ENCODE peak calls at places on chromosomes 1 and 21, in ten cellular contexts. One of them, this sample, is unnamed.
A peak's percentile ranks its signal among the peaks of the same experiment; 100 is the strongest.

GRCh38 chr1:17687125-17687524 is 68.0 kb upstream of the ACTL8 start:
- DNase-seq in right atrium auricular region: no peak
- DNase-seq in SK-N-SH: no peak
- DNase-seq in heart left ventricle: no peak
- DNase-seq in lower lobe of right lung: no peak
- DNase-seq in body of pancreas: no peak
- DNase-seq in heart right ventricle: no peak
- DNase-seq in IMR-90: peak; percentile 48
- DNase-seq in ovary: no peak
- DNase-seq in cardiac muscle cell: peak; percentile 18
- DNase-seq in this sample: no peak

GRCh38 chr1:42873670-42874069 is 27.3 kb downstream of the ZNF691 start:
- DNase-seq in right atrium auricular region: no peak
- DNase-seq in SK-N-SH: no peak
- DNase-seq in heart left ventricle: no peak
- DNase-seq in lower lobe of right lung: no peak
- DNase-seq in body of pancreas: no peak
- DNase-seq in heart right ventricle: no peak
- DNase-seq in IMR-90: no peak
- DNase-seq in ovary: no peak
- DNase-seq in cardiac muscle cell: no peak
- DNase-seq in this sample: no peak

GRCh38 chr21:44259082-44259705 is 2.5 kb downstream of the DNMT3L start:
- DNase-seq in right atrium auricular region: no peak
- DNase-seq in SK-N-SH: no peak
- DNase-seq in heart left ventricle: no peak
- DNase-seq in lower lobe of right lung: no peak
- DNase-seq in body of pancreas: no peak
- DNase-seq in heart right ventricle: no peak
- DNase-seq in IMR-90: peak; percentile 37
- DNase-seq in ovary: no peak
- DNase-seq in cardiac muscle cell: peak; percentile 51
- DNase-seq in this sample: no peak

GRCh38 chr21:39885119-39885848 is 18.0 kb downstream of the PCP4 start:
- DNase-seq in right atrium auricular region: no peak
- DNase-seq in SK-N-SH: peak; percentile 8
- DNase-seq in heart left ventricle: peak; percentile 76
- DNase-seq in lower lobe of right lung: no peak
- DNase-seq in body of pancreas: peak; percentile 38
- DNase-seq in heart right ventricle: peak; percentile 46
- DNase-seq in IMR-90: no peak
- DNase-seq in ovary: no peak
- DNase-seq in cardiac muscle cell: no peak
- DNase-seq in this sample: no peak

GRCh38 chr1:14668448-14669029 is 70.1 kb downstream of the KAZN start:
- DNase-seq in right atrium auricular region: no peak
- DNase-seq in SK-N-SH: no peak
- DNase-seq in heart left ventricle: no peak
- DNase-seq in lower lobe of right lung: no peak
- DNase-seq in body of pancreas: no peak
- DNase-seq in heart right ventricle: no peak
- DNase-seq in IMR-90: no peak
- DNase-seq in ovary: no peak
- DNase-seq in cardiac muscle cell: no peak
- DNase-seq in this sample: no peak

GRCh38 chr1:54169068-54169467 is 16.3 kb upstream of the CDCP2 start:
- DNase-seq in right atrium auricular region: no peak
- DNase-seq in SK-N-SH: no peak
- DNase-seq in heart left ventricle: no peak
- DNase-seq in lower lobe of right lung: no peak
- DNase-seq in body of pancreas: no peak
- DNase-seq in heart right ventricle: no peak
- DNase-seq in IMR-90: no peak
- DNase-seq in ovary: no peak
- DNase-seq in cardiac muscle cell: no peak
- DNase-seq in this sample: no peak

GRCh38 chr1:66282343-66282852 is 251.6 kb upstream of the SGIP1 start:
- DNase-seq in right atrium auricular region: no peak
- DNase-seq in SK-N-SH: no peak
- DNase-seq in heart left ventricle: no peak
- DNase-seq in lower lobe of right lung: no peak
- DNase-seq in body of pancreas: no peak
- DNase-seq in heart right ventricle: peak; percentile 45
- DNase-seq in IMR-90: peak; percentile 95
- DNase-seq in ovary: no peak
- DNase-seq in cardiac muscle cell: peak; percentile 87
- DNase-seq in this sample: no peak

GRCh38 chr1:164794310-164794709 is 235.3 kb downstream of the PBX1 start:
- DNase-seq in right atrium auricular region: peak; percentile 76
- DNase-seq in SK-N-SH: no peak
- DNase-seq in heart left ventricle: no peak
- DNase-seq in lower lobe of right lung: no peak
- DNase-seq in body of pancreas: peak; percentile 72
- DNase-seq in heart right ventricle: no peak
- DNase-seq in IMR-90: peak; percentile 94
- DNase-seq in ovary: peak; percentile 70
- DNase-seq in cardiac muscle cell: peak; percentile 94
- DNase-seq in this sample: no peak

GRCh38 chr1:168069384-168069783 is 67.3 kb downstream of the GPR161 start:
- DNase-seq in right atrium auricular region: no peak
- DNase-seq in SK-N-SH: no peak
- DNase-seq in heart left ventricle: no peak
- DNase-seq in lower lobe of right lung: no peak
- DNase-seq in body of pancreas: no peak
- DNase-seq in heart right ventricle: no peak
- DNase-seq in IMR-90: no peak
- DNase-seq in ovary: no peak
- DNase-seq in cardiac muscle cell: no peak
- DNase-seq in this sample: no peak

GRCh38 chr1:168064216-168064615 is 72.5 kb downstream of the GPR161 start:
- DNase-seq in right atrium auricular region: no peak
- DNase-seq in SK-N-SH: no peak
- DNase-seq in heart left ventricle: no peak
- DNase-seq in lower lobe of right lung: no peak
- DNase-seq in body of pancreas: no peak
- DNase-seq in heart right ventricle: no peak
- DNase-seq in IMR-90: no peak
- DNase-seq in ovary: no peak
- DNase-seq in cardiac muscle cell: no peak
- DNase-seq in this sample: no peak

GRCh38 chr1:168065511-168065910 is 71.2 kb downstream of the GPR161 start:
- DNase-seq in right atrium auricular region: no peak
- DNase-seq in SK-N-SH: no peak
- DNase-seq in heart left ventricle: no peak
- DNase-seq in lower lobe of right lung: no peak
- DNase-seq in body of pancreas: no peak
- DNase-seq in heart right ventricle: no peak
- DNase-seq in IMR-90: no peak
- DNase-seq in ovary: no peak
- DNase-seq in cardiac muscle cell: peak; percentile 42
- DNase-seq in this sample: no peak
- H3K27ac ChIP-seq in right atrium auricular region: no peak overlapping the region
- H3K27ac ChIP-seq in SK-N-SH: no peak overlapping the region
- H3K27ac ChIP-seq in heart left ventricle: no peak overlapping the region
- H3K27ac ChIP-seq in lower lobe of right lung: no peak overlapping the region
- H3K27ac ChIP-seq in body of pancreas: no peak overlapping the region
- H3K27ac ChIP-seq in heart right ventricle: no peak overlapping the region
- H3K27ac ChIP-seq in IMR-90: no peak overlapping the region
- H3K27ac ChIP-seq in ovary: no peak overlapping the region
- H3K27ac ChIP-seq in cardiac muscle cell: no peak overlapping the region
- H3K27ac ChIP-seq in this sample: no peak overlapping the region

GRCh38 chr1:2072891-2073290 is 22.7 kb downstream of the PRKCZ start:
- DNase-seq in right atrium auricular region: no peak
- DNase-seq in SK-N-SH: no peak
- DNase-seq in heart left ventricle: no peak
- DNase-seq in lower lobe of right lung: no peak
- DNase-seq in body of pancreas: no peak
- DNase-seq in heart right ventricle: no peak
- DNase-seq in IMR-90: no peak
- DNase-seq in ovary: no peak
- DNase-seq in cardiac muscle cell: no peak
- DNase-seq in this sample: no peak

GRCh38 chr1:2072109-2072806 is 22.0 kb downstream of the PRKCZ start:
- DNase-seq in right atrium auricular region: no peak
- DNase-seq in SK-N-SH: no peak
- DNase-seq in heart left ventricle: no peak
- DNase-seq in lower lobe of right lung: no peak
- DNase-seq in body of pancreas: no peak
- DNase-seq in heart right ventricle: no peak
- DNase-seq in IMR-90: no peak
- DNase-seq in ovary: no peak
- DNase-seq in cardiac muscle cell: no peak
- DNase-seq in this sample: no peak

GRCh38 chr1:2070016-2070415 is 19.8 kb downstream of the PRKCZ start:
- DNase-seq in right atrium auricular region: no peak
- DNase-seq in SK-N-SH: no peak
- DNase-seq in heart left ventricle: peak; percentile 20
- DNase-seq in lower lobe of right lung: no peak
- DNase-seq in body of pancreas: no peak
- DNase-seq in heart right ventricle: no peak
- DNase-seq in IMR-90: no peak
- DNase-seq in ovary: no peak
- DNase-seq in cardiac muscle cell: no peak
- DNase-seq in this sample: no peak

GRCh38 chr1:2068951-2069350 is 18.7 kb downstream of the PRKCZ start:
- DNase-seq in right atrium auricular region: no peak
- DNase-seq in SK-N-SH: no peak
- DNase-seq in heart left ventricle: peak; percentile 13
- DNase-seq in lower lobe of right lung: no peak
- DNase-seq in body of pancreas: no peak
- DNase-seq in heart right ventricle: no peak
- DNase-seq in IMR-90: no peak
- DNase-seq in ovary: no peak
- DNase-seq in cardiac muscle cell: no peak
- DNase-seq in this sample: no peak

GRCh38 chr1:2070800-2071530 is 20.8 kb downstream of the PRKCZ start:
- DNase-seq in right atrium auricular region: no peak
- DNase-seq in SK-N-SH: no peak
- DNase-seq in heart left ventricle: no peak
- DNase-seq in lower lobe of right lung: no peak
- DNase-seq in body of pancreas: no peak
- DNase-seq in heart right ventricle: no peak
- DNase-seq in IMR-90: no peak
- DNase-seq in ovary: no peak
- DNase-seq in cardiac muscle cell: no peak
- DNase-seq in this sample: no peak
- TF ChIP-seq CTCF in right atrium auricular region: no peak
- TF ChIP-seq CTCF in SK-N-SH: no peak
- TF ChIP-seq CTCF in heart left ventricle: no peak
- TF ChIP-seq CTCF in lower lobe of right lung: no peak
- TF ChIP-seq CTCF in body of pancreas: no peak
- TF ChIP-seq CTCF in heart right ventricle: no peak
- TF ChIP-seq CTCF in IMR-90: no peak
- TF ChIP-seq CTCF in ovary: no peak
- TF ChIP-seq CTCF in cardiac muscle cell: no peak
- TF ChIP-seq CTCF in this sample: no peak

DNA sequence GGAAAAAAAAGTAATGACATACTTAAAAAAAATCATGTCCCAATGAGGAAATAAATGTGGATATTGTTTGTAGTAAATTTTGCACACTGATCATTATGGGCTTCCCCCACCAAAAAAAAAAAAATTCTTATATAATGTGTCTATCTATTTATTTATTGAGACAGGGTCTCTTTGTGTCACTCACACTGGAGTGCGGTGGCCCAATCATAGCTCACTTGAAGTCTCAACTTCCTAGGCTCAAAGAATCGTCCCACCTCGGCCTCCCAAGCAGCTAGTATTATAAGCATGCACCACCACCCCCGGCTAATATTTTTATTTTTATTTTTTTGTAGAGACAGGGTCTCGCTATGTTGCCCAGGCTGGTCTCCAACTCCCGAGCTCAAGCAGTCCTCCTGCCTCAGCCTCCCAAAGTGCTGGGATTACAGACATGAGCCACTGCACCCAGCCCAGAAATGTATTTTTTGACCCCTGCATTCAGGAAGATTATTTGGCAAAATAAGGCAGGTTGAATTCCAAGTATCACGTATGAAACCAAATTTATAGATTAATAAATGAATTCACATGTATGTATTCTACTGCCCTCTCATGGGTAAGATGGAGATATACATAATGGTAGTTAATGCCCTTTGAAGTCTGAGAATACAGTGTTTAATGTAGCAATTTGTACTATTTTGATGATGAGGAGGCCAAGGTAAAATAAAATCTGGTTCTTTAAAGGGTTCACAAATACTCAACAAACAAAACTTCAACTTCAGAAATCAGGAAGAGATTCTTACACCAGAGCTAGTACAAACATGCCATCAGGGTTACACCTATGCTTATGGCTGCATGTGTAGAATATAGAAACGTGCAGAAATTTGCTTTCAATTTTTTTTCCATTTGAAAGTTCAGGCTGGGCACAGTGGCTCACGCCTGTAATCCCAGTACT is 1.4 kb upstream of the DENND2C start:
- DNase-seq in right atrium auricular region: no peak
- DNase-seq in SK-N-SH: peak; percentile 29
- DNase-seq in heart left ventricle: no peak
- DNase-seq in lower lobe of right lung: no peak
- DNase-seq in body of pancreas: no peak
- DNase-seq in heart right ventricle: no peak
- DNase-seq in IMR-90: peak; percentile 32
- DNase-seq in ovary: no peak
- DNase-seq in cardiac muscle cell: peak; percentile 21
- DNase-seq in this sample: no peak
- H3K27ac ChIP-seq in right atrium auricular region: peak overlapping the region; percentile 88
- H3K27ac ChIP-seq in SK-N-SH: no peak overlapping the region
- H3K27ac ChIP-seq in heart left ventricle: peak overlapping the region; percentile 84
- H3K27ac ChIP-seq in lower lobe of right lung: peak overlapping the region; percentile 80
- H3K27ac ChIP-seq in body of pancreas: no peak overlapping the region
- H3K27ac ChIP-seq in heart right ventricle: peak overlapping the region; percentile 85
- H3K27ac ChIP-seq in IMR-90: no peak overlapping the region
- H3K27ac ChIP-seq in ovary: no peak overlapping the region
- H3K27ac ChIP-seq in cardiac muscle cell: no peak overlapping the region
- H3K27ac ChIP-seq in this sample: peak overlapping the region; percentile 7

DNA sequence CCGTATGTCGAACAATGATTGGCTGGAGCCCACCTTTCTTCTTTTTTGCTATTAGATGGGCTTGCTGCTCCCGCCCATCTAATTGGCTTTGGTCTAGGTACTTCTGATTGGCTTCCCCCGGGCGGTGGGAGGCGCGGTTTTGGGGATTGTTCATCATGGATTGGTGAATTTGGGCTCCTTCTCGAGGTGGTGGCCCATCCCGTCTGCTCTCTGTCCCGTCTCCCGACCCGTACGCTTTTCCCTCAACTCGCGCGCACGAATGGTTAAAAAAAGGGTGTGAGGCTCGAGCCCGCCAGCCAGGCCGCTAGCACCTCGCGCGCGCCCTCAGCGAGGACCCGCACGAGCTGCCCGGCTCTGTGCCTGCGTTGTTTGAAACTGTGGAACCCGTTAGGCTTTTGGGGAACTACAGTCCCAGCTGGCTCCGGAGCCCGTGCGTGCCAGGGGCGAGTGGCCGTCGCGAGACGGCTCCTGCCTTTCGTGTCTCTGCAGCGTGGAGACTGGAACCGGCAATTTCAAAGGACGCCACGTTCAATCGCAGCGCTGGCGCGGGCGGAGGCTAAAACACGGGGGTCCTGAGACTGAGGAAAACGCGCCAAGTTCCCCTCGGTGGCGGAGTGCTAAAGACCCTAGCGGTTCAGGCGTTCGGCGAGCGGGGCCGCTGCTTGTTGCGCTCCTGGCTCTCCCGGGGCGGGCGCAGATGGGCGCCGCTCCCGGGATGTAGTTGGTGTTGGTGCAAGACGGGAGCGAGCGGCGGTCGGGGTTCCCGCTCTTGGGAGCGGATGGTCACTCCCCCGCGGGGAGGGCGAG is at the start of gene USP1:
- DNase-seq in right atrium auricular region: peak; percentile 99
- DNase-seq in SK-N-SH: peak; percentile 95
- DNase-seq in heart left ventricle: peak; percentile 99
- DNase-seq in lower lobe of right lung: peak; percentile 97
- DNase-seq in body of pancreas: peak; percentile 99
- DNase-seq in heart right ventricle: peak; percentile 99
- DNase-seq in IMR-90: peak; percentile 100
- DNase-seq in ovary: peak; percentile 98
- DNase-seq in cardiac muscle cell: peak; percentile 100
- DNase-seq in this sample: peak; percentile 97
- TF ChIP-seq CTCF in right atrium auricular region: no peak
- TF ChIP-seq CTCF in SK-N-SH: no peak
- TF ChIP-seq CTCF in heart left ventricle: no peak
- TF ChIP-seq CTCF in lower lobe of right lung: no peak
- TF ChIP-seq CTCF in body of pancreas: no peak
- TF ChIP-seq CTCF in heart right ventricle: no peak
- TF ChIP-seq CTCF in IMR-90: no peak
- TF ChIP-seq CTCF in ovary: no peak
- TF ChIP-seq CTCF in cardiac muscle cell: no peak
- TF ChIP-seq CTCF in this sample: no peak